ENCODE peak calls at places on chromosomes 16 and 17, in four cellular contexts. F is transverse colon, P is tibial nerve, O is testis. Q is an unnamed sample.

GRCh38 chr17:29412780-29413565 is 22.8 kb downstream of the TAOK1 start:
- DNase-seq in F (no peak), P (no peak), O (no peak), Q (no peak)

GRCh38 chr16:76796431-76796830 is 394.6 kb upstream of the MON1B start:
- DNase-seq in F (no peak), P (no peak), O (no peak), Q (no peak)

GRCh38 chr16:61892531-61892930 is 143.7 kb downstream of the CDH8 start:
- DNase-seq in F (no peak), P (no peak), O (no peak), Q (no peak)

GRCh38 chr17:14833201-14833773 is 431.8 kb downstream of the PMP22 start:
- DNase-seq in F (no peak), P (no peak), O (no peak), Q (no peak)

GRCh38 chr17:42566873-42567573 is at the start of gene MLX:
- DNase-seq in F (peak; percentile 96), P (peak; percentile 85), O (peak; percentile 92), Q (peak; percentile 100)

GRCh38 chr17:36036240-36036639 is 18.5 kb upstream of the CCL23 start:
- DNase-seq in F (no peak), P (no peak), O (no peak), Q (no peak)

GRCh38 chr16:75105306-75106061 is 11.1 kb downstream of the LDHD start:
- DNase-seq in F (peak; percentile 62), P (no peak), O (no peak), Q (no peak)

GRCh38 chr16:13098536-13098935 is 197.1 kb downstream of the SHISA9 start:
- DNase-seq in F (no peak), P (no peak), O (no peak), Q (no peak)

GRCh38 chr16:77432264-77432663 is 2.6 kb downstream of the ADAMTS18 start:
- DNase-seq in F (no peak), P (no peak), O (no peak), Q (no peak)

GRCh38 chr17:4032738-4033137 is 68.5 kb upstream of the ATP2A3 start:
- DNase-seq in F (no peak), P (no peak), O (no peak), Q (no peak)

GRCh38 chr16:48421741-48422140 is 36.5 kb upstream of the SIAH1 start:
- DNase-seq in F (no peak), P (no peak), O (no peak), Q (no peak)

GRCh38 chr16:64751906-64752305 is 370.0 kb downstream of the CDH11 start:
- DNase-seq in F (no peak), P (no peak), O (no peak), Q (no peak)

GRCh38 chr17:2123467-2124251 is 68.8 kb downstream of the HIC1 start:
- DNase-seq in F (peak; percentile 44), P (no peak), O (peak; percentile 31), Q (no peak)

GRCh38 chr16:88886915-88887521 is 20.6 kb upstream of the PABPN1L start:
- DNase-seq in F (peak; percentile 65), P (peak; percentile 24), O (peak; percentile 81), Q (no peak)

GRCh38 chr17:17096438-17097178 is 54.4 kb downstream of the MPRIP start:
- DNase-seq in F (peak; percentile 41), P (no peak), O (peak; percentile 64), Q (no peak)

GRCh38 chr16:54326266-54326662 is 39.7 kb upstream of the IRX3 start:
- DNase-seq in F (no peak), P (no peak), O (peak; percentile 22), Q (no peak)

GRCh38 chr16:31455601-31456314 is 3.5 kb upstream of the ARMC5 start:
- DNase-seq in F (no peak), P (no peak), O (peak; percentile 24), Q (no peak)
- TF ChIP-seq POLR2A in F (no peak), P (no peak), O (no peak), Q (no peak)

GRCh38 chr16:56606688-56607618 is 1.4 kb upstream of the MT2A start:
- DNase-seq in F (peak; percentile 67), P (peak; percentile 82), O (peak; percentile 83), Q (no peak)
- TF ChIP-seq POLR2A in F (no peak), P (no peak), O (no peak), Q (no peak)

DNA sequence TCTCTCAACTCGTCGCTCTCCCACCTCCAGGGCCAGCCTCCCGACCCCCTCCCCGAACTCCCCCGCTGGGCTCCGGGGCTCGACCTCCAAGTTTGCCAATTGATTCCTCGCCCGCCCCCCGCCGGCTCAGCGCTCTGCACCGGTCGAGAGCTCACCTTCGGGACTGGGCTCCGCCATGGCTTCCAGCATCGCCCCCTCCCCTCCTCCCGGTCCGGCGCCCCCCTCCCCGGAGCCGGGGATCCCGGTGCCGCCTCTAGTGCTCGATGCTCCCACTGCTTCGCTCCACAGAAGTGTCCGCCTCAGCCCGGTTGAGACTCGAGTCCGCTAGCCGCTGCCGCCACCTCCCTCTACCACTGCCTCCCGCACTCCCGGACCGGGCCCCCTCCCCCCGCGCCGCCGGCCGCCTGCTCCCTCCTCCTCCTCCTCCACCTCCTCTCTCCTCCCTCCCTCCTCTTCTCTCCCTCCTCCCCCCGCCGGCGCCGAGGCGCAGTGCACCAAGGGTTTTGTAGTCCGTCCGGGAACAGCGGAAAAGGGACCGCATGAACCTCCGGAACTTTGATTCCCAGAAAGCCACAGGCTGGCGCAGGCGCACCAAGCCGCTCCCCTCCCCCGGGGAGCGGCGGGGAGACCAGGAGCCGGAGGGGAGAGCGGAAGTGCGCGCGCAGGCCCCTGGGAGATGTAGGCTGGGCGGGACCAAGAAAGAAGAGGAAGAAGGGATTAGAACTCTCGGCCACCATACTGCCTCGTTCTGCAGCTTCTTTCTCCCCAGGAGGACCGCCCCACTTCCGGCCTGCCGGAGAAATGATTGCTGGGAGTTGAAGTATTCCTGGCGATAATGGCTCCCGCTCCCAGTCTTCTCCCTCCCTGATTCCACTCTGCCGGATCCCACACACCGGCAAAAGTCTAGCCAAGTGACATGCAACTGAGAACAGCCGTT is at the start of gene PHF23:
- DNase-seq in F (peak; percentile 99), P (peak; percentile 98), O (peak; percentile 100), Q (peak; percentile 96)
- TF ChIP-seq POLR2A in F (peak; percentile 80), P (no peak), O (no peak), Q (no peak)

GRCh38 chr17:48997827-48998556 is 807 bp downstream of the IGF2BP1 start:
- DNase-seq in F (no peak), P (no peak), O (no peak), Q (no peak)
- TF ChIP-seq POLR2A in F (no peak), P (no peak), O (no peak), Q (no peak)

GRCh38 chr17:32933881-32934280 is 5.9 kb downstream of the TMEM98 start:
- DNase-seq in F (no peak), P (no peak), O (no peak), Q (no peak)

GRCh38 chr17:32940706-32941390 is 12.9 kb downstream of the TMEM98 start:
- DNase-seq in F (no peak), P (no peak), O (no peak), Q (no peak)

GRCh38 chr17:32936157-32936893 is 8.4 kb downstream of the TMEM98 start:
- DNase-seq in F (no peak), P (no peak), O (no peak), Q (no peak)

GRCh38 chr17:32941419-32942032 is 13.6 kb downstream of the TMEM98 start:
- DNase-seq in F (no peak), P (no peak), O (no peak), Q (no peak)

GRCh38 chr17:32936894-32937500 is 9.0 kb downstream of the TMEM98 start:
- DNase-seq in F (peak; percentile 78), P (peak; percentile 76), O (peak; percentile 88), Q (peak; percentile 57)
- TF ChIP-seq POLR2A in F (no peak), P (no peak), O (no peak), Q (no peak)

DNA sequence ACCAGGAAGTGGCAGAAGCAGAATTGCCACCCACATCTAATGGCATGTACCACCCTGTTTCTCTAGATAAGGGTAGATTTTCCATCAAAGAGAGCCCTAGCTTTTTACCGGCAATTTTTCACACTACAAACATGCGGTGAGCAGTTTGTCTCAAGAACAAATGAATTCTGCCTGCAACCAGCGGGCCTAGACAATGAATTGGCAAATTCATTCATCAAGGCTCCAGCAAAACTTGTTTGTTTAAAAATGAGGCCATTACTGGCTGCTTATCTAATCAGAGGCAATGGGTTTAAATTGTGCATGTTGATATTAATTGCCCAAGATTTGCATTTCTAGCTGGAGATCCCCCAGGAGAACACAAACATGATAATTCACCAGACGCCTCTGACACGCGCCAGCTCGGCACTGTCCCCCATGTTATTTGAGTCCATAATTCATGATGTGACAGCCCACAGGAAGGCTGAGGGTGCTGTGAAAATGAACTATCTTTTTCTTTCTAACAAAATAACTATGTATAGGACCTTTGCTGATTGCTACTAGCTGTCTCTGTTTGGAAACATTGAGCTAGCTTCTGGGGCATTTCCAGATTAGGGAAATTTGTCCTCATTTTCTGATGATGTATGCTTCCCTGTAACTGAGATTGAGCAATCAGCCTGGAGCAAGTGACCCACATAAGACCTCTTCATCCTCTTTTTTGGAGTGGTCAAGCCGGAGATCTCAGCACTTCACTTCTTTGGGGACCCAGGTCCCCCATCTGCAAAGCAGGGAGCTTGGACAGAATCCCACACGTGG is 80.8 kb downstream of the CNGB1 start:
- DNase-seq in F (no peak), P (peak; percentile 41), O (no peak), Q (no peak)
- TF ChIP-seq POLR2A in F (no peak), P (no peak), O (no peak), Q (no peak)

DNA sequence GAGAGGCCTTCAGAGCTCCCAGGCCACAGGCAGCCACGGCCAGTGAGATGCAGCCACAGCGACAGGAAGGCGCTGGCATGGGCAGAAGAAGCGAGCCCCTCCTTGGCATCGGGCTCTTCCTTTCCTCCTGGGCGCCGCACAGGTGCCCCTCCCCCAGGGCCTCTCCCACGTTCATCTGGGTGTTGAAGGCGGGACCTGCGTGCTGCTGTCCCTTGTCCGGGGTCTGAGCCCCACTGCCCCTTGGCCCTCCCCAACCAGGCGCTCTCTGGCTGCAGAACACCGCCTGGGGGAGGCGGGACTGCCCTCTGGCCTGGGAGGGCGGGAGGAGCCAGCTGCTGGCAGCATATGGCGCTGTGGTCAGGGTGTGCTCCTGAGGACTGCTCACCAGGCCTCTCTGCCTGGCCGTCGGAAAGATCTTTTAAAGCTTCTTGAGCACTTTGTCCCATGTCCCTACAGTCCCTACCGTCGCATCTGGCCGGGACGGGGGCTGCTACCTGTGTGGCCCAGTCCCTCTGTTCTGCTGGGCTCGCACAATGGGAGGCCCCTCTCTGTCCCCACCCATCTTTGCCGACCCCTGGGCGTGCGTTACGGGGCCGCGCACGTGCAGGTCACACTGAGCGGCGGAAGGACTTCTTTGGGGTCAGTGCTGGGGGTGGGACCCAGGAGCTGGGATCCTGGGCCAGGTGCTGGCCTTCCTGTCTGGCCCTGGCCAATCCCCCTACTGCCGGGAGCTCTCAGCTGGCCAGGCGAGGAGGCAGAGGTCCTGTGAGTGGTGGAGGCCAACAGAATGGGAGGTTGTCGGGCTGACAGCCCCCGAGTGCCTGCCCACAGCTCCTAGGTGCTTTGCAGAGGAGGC is 1.7 kb downstream of the SLC25A10 start:
- DNase-seq in F (peak; percentile 69), P (no peak), O (peak; percentile 62), Q (no peak)
- TF ChIP-seq POLR2A in F (peak; percentile 48), P (no peak), O (no peak), Q (no peak)